ENCODE peak calls at places on chromosome 7, in seven cellular contexts. G is ACHN; Z is choroid plexus epithelial cell; N is neural progenitor cell; C is activated naive CD8-positive, alpha-beta T cell treated with anti-CD3 and anti-CD28 coated beads, Interleukin-2, amount 50 U/mL, for 16 hours; K is upper lobe of right lung; Y is OCI-LY7. V is an unnamed sample.

GRCh38 chr7:128713794-128714193 is 25.4 kb upstream of the CALU start:
- DNase-seq in Z (no peak), Y (no peak), C (no peak), K (no peak), G (peak; percentile 10), N (no peak), V (no peak)

GRCh38 chr7:44280636-44280992 is 44.8 kb downstream of the CAMK2B start:
- DNase-seq in Z (no peak), Y (no peak), C (no peak), G (no peak), K (peak; percentile 30), N (no peak), V (no peak)

GRCh38 chr7:45147858-45148652 is 9.5 kb upstream of the RAMP3 start:
- DNase-seq in Y (no peak), N (no peak), K (peak; percentile 60), Z (no peak), C (no peak), G (no peak), V (no peak)

GRCh38 chr7:47517821-47518480 is 64.0 kb downstream of the TNS3 start:
- DNase-seq in N (no peak), Z (no peak), Y (no peak), K (no peak), C (no peak), G (no peak), V (no peak)

GRCh38 chr7:32616625-32617024 is 121.3 kb downstream of the AVL9 start:
- DNase-seq in N (no peak), K (no peak), G (peak; percentile 82), Y (no peak), Z (peak; percentile 65), C (no peak), V (no peak)

GRCh38 chr7:28165971-28166955 is 14.3 kb downstream of the JAZF1 start:
- DNase-seq in G (no peak), Z (peak; percentile 93), Y (no peak), K (no peak), N (no peak), C (no peak), V (no peak)

GRCh38 chr7:20399516-20399915 is 68.8 kb downstream of the ITGB8 start:
- DNase-seq in C (no peak), Z (no peak), G (no peak), N (no peak), Y (no peak), K (no peak), V (peak; percentile 96)

GRCh38 chr7:7799138-7799537 is 80.7 kb upstream of the RPA3 start:
- DNase-seq in Y (no peak), K (no peak), Z (peak; percentile 40), G (no peak), N (no peak), C (no peak), V (no peak)

GRCh38 chr7:76047305-76047810 is 442 bp downstream of the STYXL1 start:
- DNase-seq in Z (peak; percentile 22), G (peak; percentile 30), K (no peak), C (no peak), Y (peak; percentile 42), N (no peak), V (peak; percentile 22)

GRCh38 chr7:108109216-108109908 is 20.8 kb downstream of the LAMB4 start:
- DNase-seq in Y (peak; percentile 15), G (peak; percentile 51), N (peak; percentile 43), K (no peak), C (no peak), Z (peak; percentile 36), V (peak; percentile 26)

GRCh38 chr7:106591146-106591545 is 69.8 kb downstream of the CCDC71L start:
- DNase-seq in N (no peak), Y (no peak), C (no peak), K (no peak), G (no peak), Z (no peak), V (no peak)

GRCh38 chr7:108140674-108141073 is 10.5 kb upstream of the LAMB4 start:
- DNase-seq in Z (no peak), G (no peak), Y (no peak), K (no peak), N (no peak), C (no peak), V (no peak)

GRCh38 chr7:21086688-21087087 is 300.0 kb upstream of the SP8 start:
- DNase-seq in C (no peak), Y (no peak), K (no peak), G (peak; percentile 30), N (no peak), Z (no peak), V (no peak)

GRCh38 chr7:115997221-115997620 is 33.3 kb downstream of the TFEC start:
- DNase-seq in C (no peak), K (no peak), Y (no peak), N (no peak), Z (no peak), G (no peak), V (no peak)

GRCh38 chr7:129958643-129959479 is 6.1 kb upstream of the UBE2H start:
- DNase-seq in N (no peak), Z (peak; percentile 83), Y (no peak), K (peak; percentile 64), C (no peak), G (peak; percentile 42), V (no peak)

GRCh38 chr7:69430502-69431145 is 167.7 kb upstream of the AUTS2 start:
- DNase-seq in N (peak; percentile 3), K (no peak), Z (no peak), C (no peak), Y (peak; percentile 22), G (no peak), V (no peak)

GRCh38 chr7:28722684-28723083 is 235.4 kb downstream of the TRIL start:
- DNase-seq in K (no peak), N (no peak), G (no peak), Z (no peak), C (no peak), Y (no peak), V (no peak)

GRCh38 chr7:158244430-158244829 is 343.2 kb downstream of the PTPRN2 start:
- DNase-seq in N (no peak), C (no peak), Z (no peak), Y (no peak), G (no peak), K (no peak), V (no peak)

GRCh38 chr7:33597181-33597580 is 308.2 kb upstream of the BMPER start:
- DNase-seq in Y (no peak), K (no peak), Z (no peak), C (no peak), G (no peak), N (no peak), V (no peak)

GRCh38 chr7:155665957-155666287 is 21.5 kb downstream of the RBM33 start:
- DNase-seq in G (peak; percentile 83), C (no peak), N (no peak), Y (no peak), K (no peak), Z (peak; percentile 84), V (peak; percentile 49)

GRCh38 chr7:111749625-111750024 is 187.3 kb upstream of the IMMP2L start:
- DNase-seq in Y (no peak), K (no peak), C (no peak), Z (no peak), G (no peak), N (no peak), V (no peak)

GRCh38 chr7:32518534-32519140 is 23.3 kb downstream of the AVL9 start:
- DNase-seq in C (no peak), K (no peak), Z (peak; percentile 50), N (peak; percentile 82), G (peak; percentile 75), Y (peak; percentile 77), V (no peak)

GRCh38 chr7:111071556-111071955 is 19.4 kb upstream of the LRRN3 start:
- DNase-seq in K (no peak), G (no peak), N (no peak), Y (no peak), C (no peak), Z (no peak), V (no peak)

GRCh38 chr7:24982917-24983316 is 2.9 kb upstream of the OSBPL3 start:
- DNase-seq in K (no peak), Y (no peak), Z (no peak), G (peak; percentile 61), C (no peak), N (peak; percentile 21), V (no peak)

GRCh38 chr7:144738708-144739314 is 97.0 kb downstream of the TPK1 start:
- DNase-seq in G (peak; percentile 76), N (peak; percentile 38), C (no peak), Z (peak; percentile 65), Y (peak; percentile 60), K (no peak), V (peak; percentile 17)

GRCh38 chr7:106914018-106914607 is 49.0 kb downstream of the PIK3CG start:
- DNase-seq in K (no peak), Z (no peak), Y (no peak), N (no peak), G (no peak), C (no peak), V (no peak)

GRCh38 chr7:73610105-73610504 is 14.2 kb downstream of the MLXIPL start:
- DNase-seq in K (no peak), Y (no peak), Z (no peak), N (no peak), C (no peak), G (no peak), V (no peak)

GRCh38 chr7:95780665-95781064 is 8.3 kb downstream of the DYNC1I1 start:
- DNase-seq in C (no peak), Z (peak; percentile 3), Y (no peak), G (no peak), N (no peak), K (no peak), V (no peak)

GRCh38 chr7:18308938-18309337 is 186.6 kb upstream of the HDAC9 start:
- DNase-seq in G (no peak), C (no peak), Y (no peak), Z (no peak), K (no peak), N (no peak), V (no peak)

GRCh38 chr7:106062521-106062931 is 49.6 kb downstream of the SYPL1 start:
- DNase-seq in Z (no peak), C (no peak), Y (peak; percentile 78), K (no peak), N (no peak), G (no peak), V (no peak)

GRCh38 chr7:17315974-17316373 is 17.5 kb downstream of the AHR start:
- DNase-seq in G (no peak), N (no peak), Y (no peak), Z (no peak), K (no peak), C (no peak), V (no peak)

GRCh38 chr7:156223935-156224334 is 411.7 kb upstream of the SHH start:
- DNase-seq in Y (no peak), G (no peak), N (no peak), C (no peak), Z (no peak), K (no peak), V (no peak)

GRCh38 chr7:1341995-1342645 is 109.4 kb downstream of the UNCX start:
- DNase-seq in G (no peak), K (no peak), Z (no peak), N (no peak), Y (no peak), C (no peak), V (no peak)

GRCh38 chr7:68362745-68363518 is 1235.3 kb upstream of the AUTS2 start:
- DNase-seq in G (no peak), K (no peak), Y (no peak), C (no peak), N (no peak), Z (no peak), V (no peak)

GRCh38 chr7:77455334-77455733 is 39.2 kb upstream of the GSAP start:
- DNase-seq in K (no peak), N (no peak), G (peak; percentile 22), Z (peak; percentile 87), Y (no peak), C (no peak), V (no peak)

GRCh38 chr7:94241402-94241925 is 153.2 kb upstream of the COL1A2 start:
- DNase-seq in K (no peak), Y (no peak), Z (no peak), C (no peak), G (no peak), N (no peak), V (no peak)

GRCh38 chr7:47791682-47792081 is 156.6 kb downstream of the PKD1L1 start:
- DNase-seq in K (no peak), C (no peak), Z (no peak), G (no peak), Y (no peak), N (no peak), V (no peak)

GRCh38 chr7:46999866-47000265 is 582.0 kb downstream of the TNS3 start:
- DNase-seq in Z (no peak), N (no peak), K (no peak), Y (no peak), G (no peak), C (no peak), V (no peak)